ENCODE peak calls at places on chromosome 3, in seven cellular contexts. One of them, this sample, is unnamed.

GRCh38 chr3:52446631-52447511 is 2.0 kb upstream of the SEMA3G start:
- DNase-seq in esophagus muscularis mucosa: peak; percentile 93
- DNase-seq in A549: peak; percentile 63
- DNase-seq in tibial nerve: no peak
- DNase-seq in adrenal gland: no peak
- DNase-seq in stomach: peak; percentile 70
- DNase-seq in esophagus squamous epithelium: no peak
- DNase-seq in this sample: peak; percentile 87

GRCh38 chr3:184688251-184688851 is 23.5 kb downstream of the MAGEF1 start:
- DNase-seq in A549: no peak
- DNase-seq in tibial nerve: no peak
- DNase-seq in esophagus muscularis mucosa: no peak
- DNase-seq in esophagus squamous epithelium: no peak
- DNase-seq in stomach: no peak
- DNase-seq in adrenal gland: peak; percentile 51
- DNase-seq in this sample: no peak

GRCh38 chr3:179811321-179812095 is 158.7 kb downstream of the USP13 start:
- DNase-seq in A549: peak; percentile 68
- DNase-seq in adrenal gland: peak; percentile 50
- DNase-seq in esophagus squamous epithelium: no peak
- DNase-seq in esophagus muscularis mucosa: no peak
- DNase-seq in stomach: peak; percentile 40
- DNase-seq in tibial nerve: no peak
- DNase-seq in this sample: peak; percentile 24

GRCh38 chr3:15294914-15295313 is 37.5 kb downstream of the SH3BP5 start:
- DNase-seq in tibial nerve: no peak
- DNase-seq in A549: no peak
- DNase-seq in esophagus squamous epithelium: no peak
- DNase-seq in stomach: no peak
- DNase-seq in adrenal gland: no peak
- DNase-seq in esophagus muscularis mucosa: no peak
- DNase-seq in this sample: no peak

GRCh38 chr3:16059081-16059537 is 115.4 kb upstream of the GALNT15 start:
- DNase-seq in esophagus muscularis mucosa: no peak
- DNase-seq in esophagus squamous epithelium: no peak
- DNase-seq in adrenal gland: no peak
- DNase-seq in stomach: no peak
- DNase-seq in A549: peak; percentile 51
- DNase-seq in tibial nerve: no peak
- DNase-seq in this sample: no peak

GRCh38 chr3:58874248-58874741 is 175.5 kb downstream of the CFAP20DC start:
- DNase-seq in esophagus squamous epithelium: no peak
- DNase-seq in adrenal gland: no peak
- DNase-seq in tibial nerve: no peak
- DNase-seq in esophagus muscularis mucosa: no peak
- DNase-seq in A549: no peak
- DNase-seq in stomach: no peak
- DNase-seq in this sample: no peak

GRCh38 chr3:45435961-45436360 is 47.6 kb downstream of the LARS2 start:
- DNase-seq in A549: no peak
- DNase-seq in adrenal gland: no peak
- DNase-seq in stomach: no peak
- DNase-seq in tibial nerve: no peak
- DNase-seq in esophagus muscularis mucosa: no peak
- DNase-seq in esophagus squamous epithelium: no peak
- DNase-seq in this sample: no peak

GRCh38 chr3:52181543-52181942 is 16.4 kb upstream of the ALAS1 start:
- DNase-seq in tibial nerve: no peak
- DNase-seq in adrenal gland: peak; percentile 87
- DNase-seq in esophagus muscularis mucosa: no peak
- DNase-seq in esophagus squamous epithelium: no peak
- DNase-seq in A549: no peak
- DNase-seq in stomach: no peak
- DNase-seq in this sample: no peak

GRCh38 chr3:124467980-124468902 is 262.0 kb upstream of the UMPS start:
- DNase-seq in A549: peak; percentile 44
- DNase-seq in adrenal gland: peak; percentile 40
- DNase-seq in esophagus muscularis mucosa: no peak
- DNase-seq in esophagus squamous epithelium: no peak
- DNase-seq in tibial nerve: no peak
- DNase-seq in stomach: peak; percentile 48
- DNase-seq in this sample: peak; percentile 63

GRCh38 chr3:69740103-69741021 is 1.1 kb downstream of the MITF start:
- DNase-seq in esophagus muscularis mucosa: no peak
- DNase-seq in A549: no peak
- DNase-seq in esophagus squamous epithelium: no peak
- DNase-seq in tibial nerve: no peak
- DNase-seq in stomach: peak; percentile 68
- DNase-seq in adrenal gland: peak; percentile 45
- DNase-seq in this sample: peak; percentile 70

GRCh38 chr3:138023754-138024153 is 13.8 kb downstream of the CLDN18 start:
- DNase-seq in adrenal gland: no peak
- DNase-seq in esophagus muscularis mucosa: no peak
- DNase-seq in esophagus squamous epithelium: no peak
- DNase-seq in tibial nerve: no peak
- DNase-seq in stomach: peak; percentile 45
- DNase-seq in A549: no peak
- DNase-seq in this sample: no peak

DNA sequence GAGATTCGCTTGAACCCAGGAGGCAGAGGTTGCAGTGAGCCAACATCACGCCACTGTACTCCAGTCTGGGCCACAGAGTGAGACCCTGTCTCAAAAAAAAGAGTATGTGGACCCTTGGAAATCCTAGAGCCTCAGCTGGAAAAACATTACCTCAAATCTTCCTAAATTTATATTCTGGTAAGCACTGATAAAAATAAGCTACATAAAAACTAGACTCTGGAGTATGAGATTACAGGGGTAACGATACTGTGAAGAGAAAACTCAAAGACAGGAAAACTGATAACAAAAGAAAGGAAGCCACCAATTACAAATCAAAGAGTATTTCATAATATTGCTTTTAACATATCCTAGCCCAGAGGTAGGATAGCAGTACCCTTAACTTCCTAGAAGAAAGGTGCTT is 30.3 kb downstream of the SETD2 start:
- DNase-seq in esophagus squamous epithelium: no peak
- DNase-seq in esophagus muscularis mucosa: no peak
- DNase-seq in adrenal gland: no peak
- DNase-seq in A549: no peak
- DNase-seq in stomach: no peak
- DNase-seq in tibial nerve: no peak
- DNase-seq in this sample: no peak
- TF ChIP-seq POLR2A in esophagus squamous epithelium: no peak
- TF ChIP-seq POLR2A in esophagus muscularis mucosa: no peak
- TF ChIP-seq POLR2A in adrenal gland: no peak
- TF ChIP-seq POLR2A in A549: no peak
- TF ChIP-seq POLR2A in stomach: no peak
- TF ChIP-seq POLR2A in tibial nerve: no peak
- TF ChIP-seq POLR2A in this sample: no peak

GRCh38 chr3:50224639-50225038 is 11.4 kb upstream of the GNAI2 start:
- DNase-seq in tibial nerve: no peak
- DNase-seq in stomach: no peak
- DNase-seq in esophagus muscularis mucosa: no peak
- DNase-seq in adrenal gland: no peak
- DNase-seq in esophagus squamous epithelium: no peak
- DNase-seq in A549: no peak
- DNase-seq in this sample: no peak

GRCh38 chr3:50229490-50229889 is 6.5 kb upstream of the GNAI2 start:
- DNase-seq in esophagus muscularis mucosa: no peak
- DNase-seq in adrenal gland: no peak
- DNase-seq in A549: no peak
- DNase-seq in esophagus squamous epithelium: no peak
- DNase-seq in stomach: no peak
- DNase-seq in tibial nerve: no peak
- DNase-seq in this sample: no peak

GRCh38 chr3:50230106-50230832 is 5.7 kb upstream of the GNAI2 start:
- DNase-seq in stomach: no peak
- DNase-seq in tibial nerve: no peak
- DNase-seq in esophagus squamous epithelium: no peak
- DNase-seq in adrenal gland: no peak
- DNase-seq in A549: no peak
- DNase-seq in esophagus muscularis mucosa: no peak
- DNase-seq in this sample: no peak

GRCh38 chr3:50226888-50227389 is 9.1 kb upstream of the GNAI2 start:
- DNase-seq in esophagus muscularis mucosa: no peak
- DNase-seq in stomach: peak; percentile 46
- DNase-seq in esophagus squamous epithelium: no peak
- DNase-seq in A549: peak; percentile 63
- DNase-seq in tibial nerve: no peak
- DNase-seq in adrenal gland: peak; percentile 59
- DNase-seq in this sample: peak; percentile 67

DNA sequence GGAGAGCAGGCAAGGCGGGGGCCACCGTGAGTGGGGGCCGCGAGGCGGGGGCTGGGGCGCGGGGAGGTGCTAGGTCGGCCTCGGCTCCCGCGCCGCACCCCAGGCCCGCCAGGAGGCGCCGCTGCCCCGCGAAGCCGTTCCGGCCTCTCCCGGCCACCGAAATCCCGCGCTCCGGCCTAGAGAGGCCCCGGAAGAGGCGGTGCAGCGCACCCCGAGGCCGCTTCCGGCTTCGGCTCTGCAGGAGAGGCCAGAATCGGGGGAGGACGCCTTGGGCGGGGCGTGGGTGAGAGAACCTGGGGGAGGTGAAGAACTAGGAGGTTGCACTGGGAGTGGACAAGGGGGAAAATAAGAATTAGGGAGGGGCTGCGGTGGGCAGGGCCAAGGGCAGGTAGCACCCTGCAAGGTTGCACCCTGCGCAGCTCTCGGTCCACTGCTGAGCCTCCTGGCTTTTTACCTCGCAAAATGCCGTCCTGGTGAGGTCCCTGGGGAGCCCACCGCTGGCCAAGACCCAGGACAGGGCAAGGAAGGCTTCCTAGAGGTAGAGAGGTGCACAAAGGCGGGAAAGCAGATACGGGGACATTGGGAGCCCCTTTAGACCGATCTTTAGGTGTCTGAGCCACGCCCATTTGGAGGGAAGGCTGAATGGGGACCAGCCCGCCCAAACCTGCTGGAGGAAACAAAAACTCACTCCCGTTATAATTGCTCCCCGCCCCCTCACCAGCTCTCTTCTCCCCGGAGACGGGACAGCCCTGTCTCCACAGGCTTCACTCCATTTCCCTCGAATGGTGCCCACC is 8.4 kb upstream of the GNAI2 start:
- DNase-seq in adrenal gland: peak; percentile 90
- DNase-seq in tibial nerve: peak; percentile 78
- DNase-seq in esophagus squamous epithelium: peak; percentile 79
- DNase-seq in A549: peak; percentile 91
- DNase-seq in esophagus muscularis mucosa: peak; percentile 95
- DNase-seq in stomach: peak; percentile 95
- DNase-seq in this sample: peak; percentile 94
- TF ChIP-seq POLR2A in adrenal gland: no peak
- TF ChIP-seq POLR2A in tibial nerve: no peak
- TF ChIP-seq POLR2A in esophagus squamous epithelium: no peak
- TF ChIP-seq POLR2A in A549: no peak
- TF ChIP-seq POLR2A in esophagus muscularis mucosa: no peak
- TF ChIP-seq POLR2A in stomach: no peak
- TF ChIP-seq POLR2A in this sample: peak; percentile 44

GRCh38 chr3:37458162-37458895 is 283.9 kb upstream of the LRRFIP2 start:
- DNase-seq in esophagus squamous epithelium: no peak
- DNase-seq in esophagus muscularis mucosa: no peak
- DNase-seq in tibial nerve: no peak
- DNase-seq in A549: no peak
- DNase-seq in adrenal gland: peak; percentile 82
- DNase-seq in stomach: no peak
- DNase-seq in this sample: no peak

GRCh38 chr3:37453393-37454391 is 279.3 kb upstream of the LRRFIP2 start:
- DNase-seq in tibial nerve: peak; percentile 37
- DNase-seq in stomach: peak; percentile 41
- DNase-seq in adrenal gland: peak; percentile 83
- DNase-seq in A549: no peak
- DNase-seq in esophagus muscularis mucosa: peak; percentile 94
- DNase-seq in esophagus squamous epithelium: no peak
- DNase-seq in this sample: no peak

GRCh38 chr3:37456791-37457190 is 282.4 kb upstream of the LRRFIP2 start:
- DNase-seq in stomach: no peak
- DNase-seq in adrenal gland: no peak
- DNase-seq in A549: no peak
- DNase-seq in tibial nerve: no peak
- DNase-seq in esophagus muscularis mucosa: no peak
- DNase-seq in esophagus squamous epithelium: no peak
- DNase-seq in this sample: no peak

GRCh38 chr3:37457392-37458065 is 283.1 kb upstream of the LRRFIP2 start:
- DNase-seq in esophagus squamous epithelium: no peak
- DNase-seq in stomach: no peak
- DNase-seq in tibial nerve: no peak
- DNase-seq in adrenal gland: peak; percentile 33
- DNase-seq in A549: no peak
- DNase-seq in esophagus muscularis mucosa: no peak
- DNase-seq in this sample: no peak

DNA sequence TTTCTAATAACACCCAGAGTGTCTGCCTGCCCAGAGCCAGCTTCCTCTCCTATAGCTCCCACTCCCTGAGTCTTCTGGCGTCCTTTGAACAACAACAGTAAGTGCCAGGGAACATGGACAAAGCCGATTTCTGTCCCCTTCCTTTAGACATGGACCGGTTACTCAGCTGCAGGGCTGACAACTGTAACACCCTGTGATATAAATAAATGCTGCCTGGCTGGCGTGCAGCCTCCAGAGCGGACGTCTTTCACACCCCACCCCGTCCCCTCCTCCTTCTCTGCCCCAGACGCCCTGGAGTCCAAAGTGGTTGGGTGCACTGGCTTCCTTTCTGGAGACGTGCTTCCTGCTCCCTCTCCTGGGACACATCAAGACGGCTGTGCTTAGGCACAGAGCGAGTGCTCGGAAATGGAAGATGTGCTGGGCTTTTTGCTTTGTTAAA is 281.9 kb upstream of the LRRFIP2 start:
- DNase-seq in esophagus squamous epithelium: no peak
- DNase-seq in A549: no peak
- DNase-seq in tibial nerve: no peak
- DNase-seq in esophagus muscularis mucosa: peak; percentile 94
- DNase-seq in stomach: peak; percentile 52
- DNase-seq in adrenal gland: peak; percentile 83
- DNase-seq in this sample: no peak
- TF ChIP-seq POLR2A in esophagus squamous epithelium: no peak
- TF ChIP-seq POLR2A in A549: no peak
- TF ChIP-seq POLR2A in tibial nerve: no peak
- TF ChIP-seq POLR2A in esophagus muscularis mucosa: no peak
- TF ChIP-seq POLR2A in stomach: no peak
- TF ChIP-seq POLR2A in adrenal gland: no peak
- TF ChIP-seq POLR2A in this sample: no peak

DNA sequence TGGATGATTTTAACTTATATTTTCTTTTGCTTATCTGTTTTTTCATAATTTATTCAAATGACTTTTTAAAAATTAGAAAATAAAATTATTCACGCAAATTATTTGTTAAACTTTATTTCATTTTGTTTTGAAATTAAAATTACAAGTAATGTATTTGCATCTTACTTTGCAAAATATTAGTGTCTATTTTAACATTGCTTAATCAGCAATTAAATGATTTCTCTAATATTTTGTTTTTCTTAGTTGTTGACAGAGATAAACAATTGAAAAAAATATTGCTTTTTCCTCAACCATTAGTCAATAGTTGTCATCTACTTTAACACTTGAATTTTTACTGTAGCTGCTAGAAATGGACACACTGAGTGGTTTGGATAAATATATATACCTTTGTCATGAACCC is 32.8 kb upstream of the PYDC2 start:
- DNase-seq in tibial nerve: no peak
- DNase-seq in esophagus muscularis mucosa: no peak
- DNase-seq in esophagus squamous epithelium: no peak
- DNase-seq in adrenal gland: no peak
- DNase-seq in stomach: no peak
- DNase-seq in A549: no peak
- DNase-seq in this sample: no peak
- TF ChIP-seq POLR2A in tibial nerve: no peak
- TF ChIP-seq POLR2A in esophagus muscularis mucosa: no peak
- TF ChIP-seq POLR2A in esophagus squamous epithelium: no peak
- TF ChIP-seq POLR2A in adrenal gland: no peak
- TF ChIP-seq POLR2A in stomach: no peak
- TF ChIP-seq POLR2A in A549: no peak
- TF ChIP-seq POLR2A in this sample: no peak